ENCODE peak calls at places on chromosomes 5 and 9, in four cellular contexts. J is kidney tubule cell, B is left kidney, M is GM23248. R is an unnamed sample.

GRCh38 chr9:101705135-101705661 is 33.2 kb downstream of the GRIN3A start:
- DNase-seq in J (peak), B (peak), M (peak), R (peak)

GRCh38 chr5:58482536-58482935 is 8.7 kb upstream of the GAPT start:
- DNase-seq in M (no peak), B (no peak), J (no peak), R (no peak)

GRCh38 chr5:126965061-126965475 is 65.3 kb downstream of the MARCHF3 start:
- DNase-seq in M (peak), J (peak), B (no peak), R (no peak)

GRCh38 chr5:99025298-99026045 is 96.7 kb upstream of the CHD1 start:
- DNase-seq in J (peak), M (no peak), B (peak), R (peak)

GRCh38 chr9:20441704-20442423 is 180.4 kb downstream of the MLLT3 start:
- DNase-seq in M (no peak), B (no peak), J (no peak), R (no peak)

GRCh38 chr5:137190441-137190840 is 308.7 kb downstream of the SPOCK1 start:
- DNase-seq in B (no peak), M (peak), J (peak), R (no peak)

GRCh38 chr5:79924936-79925893 is 65.8 kb downstream of the MTX3 start:
- DNase-seq in M (peak), B (peak), J (peak), R (peak)

GRCh38 chr5:150302301-150303069 is at the start of gene ARSI:
- DNase-seq in J (peak), M (peak), B (peak), R (peak)

GRCh38 chr9:33080534-33080933 is 4.1 kb upstream of the SMU1 start:
- DNase-seq in B (no peak), M (peak), J (no peak), R (no peak)

GRCh38 chr9:119736478-119737454 is 367.5 kb upstream of the BRINP1 start:
- DNase-seq in B (peak), J (peak), M (no peak), R (no peak)

GRCh38 chr5:13558408-13558807 is 386.1 kb downstream of the DNAH5 start:
- DNase-seq in M (no peak), J (no peak), B (no peak), R (no peak)

GRCh38 chr5:34057118-34057517 is 14.1 kb upstream of the C1QTNF3 start:
- DNase-seq in M (no peak), B (no peak), J (peak), R (no peak)

GRCh38 chr9:72428329-72428728 is 63.3 kb upstream of the ZFAND5 start:
- DNase-seq in M (peak), J (no peak), B (no peak), R (no peak)

GRCh38 chr9:4298255-4299005 is 1.4 kb downstream of the GLIS3 start:
- DNase-seq in B (peak), J (peak), M (peak), R (peak)

GRCh38 chr9:135995816-135996215 is 34.6 kb upstream of the UBAC1 start:
- DNase-seq in B (no peak), J (no peak), M (no peak), R (no peak)

GRCh38 chr5:1008451-1009358 is at the start of gene NKD2:
- DNase-seq in M (peak), J (peak), B (peak), R (peak)

GRCh38 chr5:15463231-15463630 is 36.7 kb upstream of the FBXL7 start:
- DNase-seq in B (peak), M (peak), J (peak), R (peak)

GRCh38 chr5:124856726-124857125 is 110.3 kb upstream of the ZNF608 start:
- DNase-seq in J (no peak), M (no peak), B (no peak), R (no peak)

GRCh38 chr5:37090781-37091180 is 158.4 kb downstream of the CPLANE1 start:
- DNase-seq in B (no peak), M (no peak), J (no peak), R (no peak)

GRCh38 chr9:96327694-96328352 is 25.8 kb upstream of the HSD17B3 start:
- DNase-seq in B (peak), J (peak), M (peak), R (peak)

GRCh38 chr9:127536499-127536898 is 75.6 kb upstream of the STXBP1 start:
- DNase-seq in M (no peak), J (no peak), B (no peak), R (no peak)

GRCh38 chr5:89929173-89929572 is 480.4 kb downstream of the CETN3 start:
- DNase-seq in M (no peak), J (no peak), B (peak), R (peak)

GRCh38 chr9:133252301-133252776 is 22.7 kb downstream of the ABO start:
- DNase-seq in J (peak), B (peak), M (no peak), R (no peak)

GRCh38 chr9:103003689-103004088 is 8.6 kb downstream of the CYLC2 start:
- DNase-seq in B (no peak), M (no peak), J (no peak), R (no peak)

GRCh38 chr5:54727874-54728273 is 210.3 kb downstream of the SNX18 start:
- DNase-seq in B (no peak), M (no peak), J (no peak), R (no peak)

GRCh38 chr9:129235931-129236331 is 57.9 kb upstream of the IER5L start:
- DNase-seq in B (no peak), J (no peak), M (no peak), R (no peak)

GRCh38 chr5:135219868-135220267 is 179.2 kb downstream of the MACROH2A1 start:
- DNase-seq in M (no peak), J (no peak), B (no peak), R (no peak)

GRCh38 chr5:129904102-129904666 is at the start of gene CHSY3:
- DNase-seq in M (peak), J (peak), B (peak), R (peak)

GRCh38 chr9:95626885-95627558 is 110.3 kb upstream of the PTCH1 start:
- DNase-seq in B (peak), J (peak), M (peak), R (no peak)

GRCh38 chr5:149054416-149054815 is 8.4 kb downstream of the SH3TC2 start:
- DNase-seq in M (no peak), B (no peak), J (no peak), R (no peak)

GRCh38 chr9:80077059-80077458 is 505.3 kb downstream of the TLE4 start:
- DNase-seq in J (no peak), M (no peak), B (no peak), R (no peak)

GRCh38 chr5:43514471-43514815 is 505 bp downstream of the C5orf34 start:
- DNase-seq in M (peak), J (peak), B (no peak), R (peak)

GRCh38 chr9:112443200-112443599 is 43.4 kb upstream of the KIAA1958 start:
- DNase-seq in M (peak), J (peak), B (no peak), R (peak)

GRCh38 chr5:168660691-168661090 is 81.5 kb upstream of the PANK3 start:
- DNase-seq in B (no peak), M (no peak), J (no peak), R (no peak)

GRCh38 chr5:168611163-168611562 is 32.0 kb upstream of the PANK3 start:
- DNase-seq in J (peak), B (peak), M (peak), R (peak)

GRCh38 chr9:98191615-98192502 is 578 bp downstream of the CORO2A start:
- DNase-seq in J (no peak), M (peak), B (peak), R (peak)

GRCh38 chr5:88886756-88887741 is 4.1 kb upstream of the MEF2C start:
- DNase-seq in J (no peak), M (peak), B (no peak), R (no peak)

GRCh38 chr5:8913522-8913921 is 632.4 kb downstream of the SEMA5A start:
- DNase-seq in B (no peak), J (no peak), M (no peak), R (no peak)

R was measured in GM23338.